ENCODE peak calls at places on chromosomes 1 and 21, in nine cellular contexts. Y, F, A, K, R, N, G, D and V are unnamed samples.

GRCh38 chr1:119653839-119654170 is 5.7 kb upstream of the ZNF697 start:
- DNase-seq in Y (no peak), F (no peak), A (no peak), K (no peak), R (no peak), N (no peak), G (no peak), D (no peak), V (no peak)

GRCh38 chr1:25148673-25149300 is 83.5 kb downstream of the SYF2 start:
- DNase-seq in Y (no peak), F (no peak), A (no peak), K (no peak), R (no peak), N (no peak), G (no peak), D (peak; percentile 17), V (no peak)

GRCh38 chr1:150486966-150487762 is at the start of gene TARS2:
- DNase-seq in Y (peak; percentile 99), F (peak; percentile 93), A (peak; percentile 98), K (peak; percentile 94), R (peak; percentile 98), N (peak; percentile 92), G (peak; percentile 86), D (peak; percentile 97), V (peak; percentile 96)

GRCh38 chr1:52191395-52191965 is 49.6 kb downstream of the ZFYVE9 start:
- DNase-seq in Y (no peak), F (no peak), A (no peak), K (no peak), R (no peak), N (no peak), G (no peak), D (no peak), V (no peak)

GRCh38 chr1:244154528-244154881 is 103.4 kb downstream of the ZBTB18 start:
- DNase-seq in Y (no peak), F (no peak), A (no peak), K (no peak), R (no peak), N (no peak), G (no peak), D (no peak), V (no peak)

GRCh38 chr1:101314244-101314643 is 77.4 kb downstream of the S1PR1 start:
- DNase-seq in Y (no peak), F (no peak), A (no peak), K (no peak), R (no peak), N (no peak), G (no peak), D (no peak), V (no peak)

GRCh38 chr1:155182052-155182550 is 8.5 kb downstream of the TRIM46 start:
- DNase-seq in Y (peak; percentile 46), F (no peak), A (no peak), K (peak; percentile 13), R (no peak), N (no peak), G (peak; percentile 39), D (no peak), V (no peak)

GRCh38 chr1:78834201-78834741 is 172.3 kb downstream of the ADGRL4 start:
- DNase-seq in Y (no peak), F (no peak), A (no peak), K (no peak), R (no peak), N (no peak), G (no peak), D (no peak), V (no peak)

GRCh38 chr1:116232989-116233514 is 121.9 kb downstream of the MAB21L3 start:
- DNase-seq in Y (no peak), F (no peak), A (no peak), K (no peak), R (no peak), N (no peak), G (no peak), D (no peak), V (no peak)

GRCh38 chr21:43325036-43325435 is 101.9 kb downstream of the SIK1 start:
- DNase-seq in Y (no peak), F (no peak), A (no peak), K (no peak), R (no peak), N (no peak), G (no peak), D (no peak), V (no peak)

GRCh38 chr1:45010855-45011811 is at the start of gene HECTD3:
- DNase-seq in Y (peak; percentile 88), F (no peak), A (peak; percentile 60), K (peak; percentile 78), R (peak; percentile 86), N (peak; percentile 90), G (peak; percentile 90), D (peak; percentile 90), V (peak; percentile 77)
- TF ChIP-seq POLR2A in Y (no peak), F (no peak), A (peak; percentile 27), K (peak; percentile 48), R (peak; percentile 63), N (no peak), G (peak; percentile 72), D (peak; percentile 70), V (no peak)

DNA sequence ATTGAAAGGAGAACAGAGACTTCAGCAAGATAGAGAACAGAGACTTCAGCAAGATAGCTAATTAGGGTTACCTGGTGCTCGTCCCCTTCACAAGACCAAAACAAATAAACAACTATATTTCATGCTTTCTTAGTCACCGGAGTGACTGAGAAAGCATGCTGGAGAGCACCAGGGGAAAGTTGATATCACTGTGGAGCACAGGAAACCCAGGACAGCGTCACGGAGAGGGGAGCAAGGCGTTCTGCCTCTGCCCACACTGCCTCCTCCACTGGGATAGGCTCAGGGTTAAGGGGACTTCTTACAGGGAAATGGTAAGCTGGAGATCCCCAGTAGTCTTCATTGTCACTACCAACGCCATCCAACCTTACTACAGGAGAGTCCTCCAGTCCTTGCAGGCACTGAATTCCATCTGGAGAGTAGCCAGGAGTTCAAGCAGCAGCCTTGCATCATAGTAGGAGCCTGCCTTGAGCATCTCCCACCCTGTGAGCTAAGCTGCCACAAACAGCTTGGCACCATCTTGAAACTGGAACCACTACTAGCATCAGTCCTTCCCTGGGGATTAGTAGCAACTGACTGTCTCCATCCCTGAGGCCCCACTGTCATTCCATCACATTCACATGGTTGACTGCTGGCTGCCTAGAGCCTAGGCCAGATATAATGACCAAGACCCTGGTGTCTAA is 239.4 kb downstream of the PLPP3 start:
- DNase-seq in Y (no peak), F (no peak), A (no peak), K (no peak), R (no peak), N (no peak), G (no peak), D (no peak), V (no peak)
- H3K27ac ChIP-seq in Y (no peak overlapping the region), F (no peak overlapping the region), A (no peak overlapping the region), K (no peak overlapping the region), R (no peak overlapping the region), N (no peak overlapping the region), G (no peak overlapping the region), D (no peak overlapping the region), V (no peak overlapping the region)

GRCh38 chr1:84888753-84889152 is 4.3 kb downstream of the LPAR3 start:
- DNase-seq in Y (no peak), F (no peak), A (no peak), K (no peak), R (no peak), N (no peak), G (no peak), D (peak; percentile 26), V (no peak)

GRCh38 chr1:84887261-84887934 is 5.6 kb downstream of the LPAR3 start:
- DNase-seq in Y (no peak), F (no peak), A (no peak), K (no peak), R (no peak), N (no peak), G (no peak), D (no peak), V (no peak)

GRCh38 chr1:84883286-84883685 is 9.7 kb downstream of the LPAR3 start:
- DNase-seq in Y (no peak), F (no peak), A (no peak), K (no peak), R (no peak), N (no peak), G (no peak), D (no peak), V (no peak)

GRCh38 chr1:84884671-84885389 is 8.2 kb downstream of the LPAR3 start:
- DNase-seq in Y (no peak), F (no peak), A (no peak), K (no peak), R (no peak), N (no peak), G (no peak), D (no peak), V (no peak)

GRCh38 chr1:84885469-84885868 is 7.5 kb downstream of the LPAR3 start:
- DNase-seq in Y (no peak), F (no peak), A (no peak), K (no peak), R (no peak), N (no peak), G (no peak), D (no peak), V (no peak)
- TF ChIP-seq POLR2A in Y (no peak), F (no peak), A (no peak), K (no peak), R (no peak), N (no peak), G (no peak), D (no peak), V (no peak)

GRCh38 chr1:151970128-151970527 is 23.5 kb downstream of the S100A10 start:
- DNase-seq in Y (no peak), F (no peak), A (no peak), K (no peak), R (no peak), N (no peak), G (no peak), D (no peak), V (no peak)
- H3K27ac ChIP-seq in Y (no peak overlapping the region), F (no peak overlapping the region), A (no peak overlapping the region), K (no peak overlapping the region), R (no peak overlapping the region), N (no peak overlapping the region), G (no peak overlapping the region), D (no peak overlapping the region), V (no peak overlapping the region)